ENCODE peak calls at places on chromosomes 2 and 18, in eight cellular contexts. A, N, T, R, Q, F, I and X are unnamed samples.
A peak's percentile ranks its signal among the peaks of the same experiment; 100 is the strongest.

GRCh38 chr2:9406529-9407362 is 16.6 kb downstream of the ITGB1BP1 start:
- DNase-seq in A (no peak), F (no peak), I (no peak), T (no peak), Q (peak; percentile 70), N (no peak), R (no peak), X (no peak)

GRCh38 chr2:182916417-182916816 is 50.0 kb upstream of the FRZB start:
- DNase-seq in I (no peak), A (no peak), N (no peak), F (no peak), R (no peak), T (no peak), Q (no peak), X (no peak)

GRCh38 chr2:3728104-3729054 is 25.0 kb downstream of the DCDC2C start:
- DNase-seq in I (peak; percentile 39), F (peak; percentile 71), A (peak; percentile 42), N (no peak), T (peak; percentile 37), R (peak; percentile 67), Q (peak; percentile 67), X (no peak)

GRCh38 chr2:45274190-45274926 is 265.1 kb upstream of the SIX2 start:
- DNase-seq in T (no peak), F (peak; percentile 61), Q (no peak), A (no peak), I (no peak), R (no peak), N (no peak), X (no peak)

GRCh38 chr18:36504928-36505327 is 207.4 kb downstream of the FHOD3 start:
- DNase-seq in A (no peak), Q (peak; percentile 25), N (no peak), F (no peak), R (no peak), T (no peak), I (no peak), X (peak; percentile 47)

GRCh38 chr2:108958002-108958401 is 31.0 kb downstream of the EDAR start:
- DNase-seq in F (no peak), A (no peak), Q (no peak), I (no peak), T (no peak), N (peak; percentile 76), R (no peak), X (peak; percentile 60)

GRCh38 chr18:57772387-57772799 is 30.7 kb downstream of the ATP8B1 start:
- DNase-seq in N (peak; percentile 82), R (no peak), Q (no peak), T (no peak), F (no peak), I (no peak), A (no peak), X (no peak)

GRCh38 chr18:25189391-25190185 is 162.4 kb downstream of the ZNF521 start:
- DNase-seq in A (no peak), T (no peak), F (no peak), I (no peak), Q (no peak), N (no peak), R (no peak), X (no peak)

GRCh38 chr2:199977984-199978415 is 22.6 kb downstream of the MAIP1 start:
- DNase-seq in T (no peak), I (no peak), A (no peak), Q (peak; percentile 82), F (no peak), R (peak; percentile 70), N (peak; percentile 84), X (peak; percentile 80)

GRCh38 chr18:47397671-47398319 is 146.3 kb upstream of the SKOR2 start:
- DNase-seq in F (peak; percentile 52), A (peak; percentile 51), T (no peak), N (peak; percentile 46), R (no peak), Q (no peak), I (no peak), X (no peak)

GRCh38 chr2:26651458-26652155 is 10.4 kb upstream of the CIB4 start:
- DNase-seq in F (no peak), I (peak; percentile 79), A (no peak), N (no peak), R (no peak), T (no peak), Q (no peak), X (no peak)

GRCh38 chr18:32805354-32805753 is 32.5 kb upstream of the KLHL14 start:
- DNase-seq in Q (no peak), T (no peak), A (no peak), I (no peak), N (no peak), F (no peak), R (no peak), X (no peak)

GRCh38 chr2:235244497-235245215 is 249.2 kb upstream of the AGAP1 start:
- DNase-seq in R (peak; percentile 34), I (no peak), A (no peak), N (no peak), F (no peak), Q (peak; percentile 15), T (no peak), X (no peak)

GRCh38 chr2:105125428-105125827 is 87.6 kb downstream of the MRPS9 start:
- DNase-seq in N (no peak), F (peak; percentile 58), I (no peak), R (no peak), Q (no peak), T (no peak), A (no peak), X (no peak)

GRCh38 chr2:30265441-30266015 is 34.2 kb downstream of the LBH start:
- DNase-seq in Q (peak; percentile 70), N (no peak), R (peak; percentile 63), T (no peak), A (no peak), F (no peak), I (no peak), X (no peak)

GRCh38 chr18:72738136-72738535 is 129.7 kb downstream of the NETO1 start:
- DNase-seq in R (no peak), I (no peak), Q (no peak), A (no peak), F (no peak), T (no peak), N (no peak), X (no peak)

GRCh38 chr2:43634604-43635306 is 2.3 kb upstream of the PLEKHH2 start:
- DNase-seq in I (no peak), A (no peak), T (no peak), N (no peak), R (peak; percentile 90), Q (peak; percentile 89), F (no peak), X (peak; percentile 18)

GRCh38 chr18:31660763-31661162 is 23.6 kb downstream of the B4GALT6 start:
- DNase-seq in F (no peak), A (no peak), Q (no peak), N (no peak), R (no peak), T (no peak), I (no peak), X (no peak)

GRCh38 chr2:10242998-10243925 is 59.4 kb upstream of the HPCAL1 start:
- DNase-seq in A (no peak), F (no peak), T (no peak), Q (no peak), I (no peak), R (no peak), N (no peak), X (no peak)

GRCh38 chr2:6864938-6865345 is 765 bp downstream of the CMPK2 start:
- DNase-seq in R (no peak), N (no peak), I (peak; percentile 46), F (peak; percentile 41), A (no peak), Q (no peak), T (no peak), X (no peak)

GRCh38 chr18:77049938-77050337 is 82.6 kb downstream of the MBP start:
- DNase-seq in Q (no peak), F (no peak), N (no peak), T (no peak), A (no peak), I (no peak), R (no peak), X (peak; percentile 89)
- H3K27ac ChIP-seq in Q (no peak overlapping the region), F (no peak overlapping the region), N (no peak overlapping the region), T (no peak overlapping the region), A (no peak overlapping the region), I (no peak overlapping the region), R (no peak overlapping the region), X (peak overlapping the region; percentile 72)

DNA sequence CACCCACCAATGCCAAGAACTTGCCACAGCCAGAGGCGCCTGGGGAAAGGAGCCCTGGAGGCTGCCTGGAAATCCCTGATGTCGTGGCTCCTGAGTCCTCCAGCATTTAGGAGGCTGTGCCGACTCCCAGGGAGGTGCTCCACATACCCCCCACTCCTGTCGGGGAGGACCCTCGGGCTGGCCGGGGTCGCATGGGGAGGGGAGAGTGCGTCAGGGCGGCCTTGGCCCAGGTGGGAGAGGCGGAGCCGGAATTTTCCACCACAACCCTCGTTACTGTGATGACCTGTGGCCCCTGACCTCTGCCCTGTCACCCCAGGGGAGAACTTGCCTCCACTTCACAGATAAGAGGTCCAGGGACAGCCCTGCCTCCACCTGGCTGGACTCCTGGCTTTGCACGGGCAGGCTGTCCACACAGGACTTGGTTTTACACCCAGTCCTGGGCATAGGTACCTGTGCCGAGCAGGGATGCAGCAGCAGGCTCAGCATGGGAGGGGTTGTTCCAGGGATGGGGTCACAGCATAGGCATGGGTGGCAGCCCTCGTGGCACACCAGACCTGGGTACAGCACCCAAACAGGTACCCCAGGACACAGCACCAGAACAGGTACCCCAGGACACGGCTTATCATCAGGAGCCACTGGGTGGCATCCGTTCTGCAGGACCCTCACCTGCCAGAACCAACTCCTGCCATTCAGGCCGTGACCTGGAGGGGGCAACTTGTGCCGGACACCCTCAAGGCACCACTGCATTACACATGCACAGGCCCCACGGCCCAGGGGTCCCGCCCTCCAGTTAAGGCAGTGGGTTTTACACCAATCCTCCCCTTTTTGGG is 12.3 kb upstream of the AGXT start:
- DNase-seq in I (no peak), F (peak; percentile 46), T (no peak), A (no peak), Q (no peak), N (no peak), R (no peak), X (no peak)
- TF ChIP-seq CTCF in I (no peak), F (peak; percentile 46), T (no peak), A (no peak), Q (peak; percentile 15), N (no peak), R (no peak), X (no peak)

GRCh38 chr18:21074336-21075323 is 37.0 kb downstream of the ROCK1 start:
- DNase-seq in I (no peak), Q (no peak), N (no peak), A (no peak), T (no peak), F (peak; percentile 14), R (no peak), X (peak; percentile 78)
- H3K4me1 ChIP-seq in I (peaks cover 17% of the 10 kb centered on the region), Q (no peaks in the 10 kb centered on the region), N (peaks cover 6% of the 10 kb centered on the region), A (no peaks in the 10 kb centered on the region), T (peaks cover 33% of the 10 kb centered on the region), F (no peaks in the 10 kb centered on the region), R (no peaks in the 10 kb centered on the region), X (peaks cover 14% of the 10 kb centered on the region)

DNA sequence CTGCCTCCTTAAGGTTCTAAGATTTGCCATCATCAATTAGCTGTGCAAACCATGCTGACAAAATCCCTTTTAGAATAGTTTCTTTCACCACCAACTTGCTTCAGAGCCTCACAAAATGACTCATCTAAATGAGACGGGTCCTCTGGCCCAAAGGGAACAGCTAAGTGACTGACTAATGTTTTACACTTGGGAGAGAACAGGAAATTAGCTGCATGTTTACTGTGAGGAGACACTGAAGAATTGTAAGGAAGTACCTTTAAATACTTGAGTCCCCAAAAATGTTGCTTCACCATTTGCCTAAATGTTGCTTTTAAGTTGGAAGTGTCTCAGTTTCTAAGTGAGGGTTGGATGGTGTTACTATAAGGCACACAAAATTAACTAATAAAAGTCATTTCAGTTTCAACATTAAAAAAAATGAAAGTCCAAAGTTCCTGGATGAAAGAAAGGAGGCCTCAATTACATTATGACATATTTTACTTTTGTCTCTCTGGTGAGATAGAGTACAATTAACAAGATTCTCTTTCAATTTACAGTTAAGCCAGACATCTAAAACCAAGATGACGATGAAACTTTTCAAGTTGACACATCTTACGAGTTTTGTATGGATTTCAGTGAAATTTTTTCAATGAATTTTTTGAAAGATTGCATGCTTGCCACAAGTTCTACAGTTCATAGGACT is 229.1 kb upstream of the FN1 start:
- DNase-seq in T (no peak), Q (peak; percentile 93), F (no peak), N (no peak), A (no peak), I (no peak), R (peak; percentile 83), X (peak; percentile 88)
- H3K27ac ChIP-seq in T (no peak overlapping the region), Q (peak overlapping the region; percentile 3), F (no peak overlapping the region), N (no peak overlapping the region), A (no peak overlapping the region), I (no peak overlapping the region), R (no peak overlapping the region), X (peak overlapping the region; percentile 72)